ENCODE peak calls at places on chromosomes 13 and 19, in four cellular contexts. One of them, this sample, is unnamed.

GRCh38 chr19:19591133-19591825 is 27.2 kb downstream of the PBX4 start:
- DNase-seq in heart right ventricle: no peak
- DNase-seq in psoas muscle: no peak
- DNase-seq in foreskin fibroblast: peak; percentile 99
- DNase-seq in this sample: peak; percentile 86

GRCh38 chr13:101007245-101007644 is 332.6 kb upstream of the TMTC4 start:
- DNase-seq in foreskin fibroblast: no peak
- DNase-seq in heart right ventricle: no peak
- DNase-seq in psoas muscle: no peak
- DNase-seq in this sample: no peak

GRCh38 chr13:113641426-113641825 is 16.6 kb downstream of the ATP4B start:
- DNase-seq in psoas muscle: no peak
- DNase-seq in heart right ventricle: no peak
- DNase-seq in foreskin fibroblast: no peak
- DNase-seq in this sample: no peak

GRCh38 chr19:31214086-31214485 is 135.2 kb downstream of the TSHZ3 start:
- DNase-seq in heart right ventricle: peak; percentile 41
- DNase-seq in foreskin fibroblast: peak; percentile 99
- DNase-seq in psoas muscle: peak; percentile 87
- DNase-seq in this sample: peak; percentile 99

GRCh38 chr13:100506154-100506553 is 82.4 kb downstream of the GGACT start:
- DNase-seq in heart right ventricle: no peak
- DNase-seq in psoas muscle: no peak
- DNase-seq in foreskin fibroblast: no peak
- DNase-seq in this sample: no peak

GRCh38 chr13:99321709-99322108 is 14.5 kb upstream of the GPR183 start:
- DNase-seq in psoas muscle: no peak
- DNase-seq in heart right ventricle: no peak
- DNase-seq in foreskin fibroblast: no peak
- DNase-seq in this sample: no peak

GRCh38 chr13:78960881-78961280 is 301.9 kb upstream of the OBI1 start:
- DNase-seq in foreskin fibroblast: no peak
- DNase-seq in psoas muscle: no peak
- DNase-seq in heart right ventricle: no peak
- DNase-seq in this sample: no peak

GRCh38 chr13:33388254-33388998 is 102.9 kb upstream of the STARD13 start:
- DNase-seq in psoas muscle: no peak
- DNase-seq in heart right ventricle: no peak
- DNase-seq in foreskin fibroblast: peak; percentile 10
- DNase-seq in this sample: no peak

GRCh38 chr13:80337011-80337688 is 3.8 kb downstream of the SPRY2 start:
- DNase-seq in psoas muscle: no peak
- DNase-seq in heart right ventricle: no peak
- DNase-seq in foreskin fibroblast: peak; percentile 54
- DNase-seq in this sample: no peak

GRCh38 chr13:60990032-60990733 is 425.5 kb downstream of the PCDH20 start:
- DNase-seq in heart right ventricle: no peak
- DNase-seq in psoas muscle: no peak
- DNase-seq in foreskin fibroblast: no peak
- DNase-seq in this sample: no peak

GRCh38 chr13:29136341-29136740 is 316.2 kb downstream of the MTUS2 start:
- DNase-seq in heart right ventricle: no peak
- DNase-seq in foreskin fibroblast: no peak
- DNase-seq in psoas muscle: no peak
- DNase-seq in this sample: no peak

GRCh38 chr19:19064098-19064722 is 416 bp downstream of the SLC25A42 start:
- DNase-seq in foreskin fibroblast: no peak
- DNase-seq in psoas muscle: no peak
- DNase-seq in heart right ventricle: peak; percentile 14
- DNase-seq in this sample: no peak

GRCh38 chr19:37507167-37507464 is 377 bp downstream of the ZNF793 start:
- DNase-seq in heart right ventricle: no peak
- DNase-seq in psoas muscle: no peak
- DNase-seq in foreskin fibroblast: no peak
- DNase-seq in this sample: no peak

GRCh38 chr13:80547885-80548284 is 207.0 kb upstream of the SPRY2 start:
- DNase-seq in foreskin fibroblast: peak; percentile 43
- DNase-seq in psoas muscle: no peak
- DNase-seq in heart right ventricle: peak; percentile 23
- DNase-seq in this sample: no peak

GRCh38 chr13:112688560-112689497 is 1.0 kb upstream of the ATP11A start:
- DNase-seq in psoas muscle: no peak
- DNase-seq in heart right ventricle: no peak
- DNase-seq in foreskin fibroblast: peak; percentile 45
- DNase-seq in this sample: no peak

GRCh38 chr13:39603424-39603947 is 493 bp upstream of the LHFPL6 start:
- DNase-seq in heart right ventricle: peak; percentile 16
- DNase-seq in foreskin fibroblast: peak; percentile 50
- DNase-seq in psoas muscle: no peak
- DNase-seq in this sample: no peak

GRCh38 chr13:91132786-91133185 is 214.7 kb upstream of the MIR17HG start:
- DNase-seq in psoas muscle: no peak
- DNase-seq in heart right ventricle: peak; percentile 23
- DNase-seq in foreskin fibroblast: no peak
- DNase-seq in this sample: no peak

GRCh38 chr19:3576696-3577443 is 4.1 kb downstream of the HMG20B start:
- DNase-seq in psoas muscle: peak; percentile 83
- DNase-seq in heart right ventricle: peak; percentile 40
- DNase-seq in foreskin fibroblast: peak; percentile 88
- DNase-seq in this sample: peak; percentile 35

GRCh38 chr13:50685491-50685890 is 158.0 kb downstream of the DLEU7 start:
- DNase-seq in heart right ventricle: peak; percentile 90
- DNase-seq in psoas muscle: peak; percentile 75
- DNase-seq in foreskin fibroblast: peak; percentile 37
- DNase-seq in this sample: no peak

GRCh38 chr13:90968510-90968909 is 379.0 kb upstream of the MIR17HG start:
- DNase-seq in heart right ventricle: no peak
- DNase-seq in foreskin fibroblast: no peak
- DNase-seq in psoas muscle: no peak
- DNase-seq in this sample: no peak

GRCh38 chr19:32351807-32352630 is 6.6 kb downstream of the ZNF507 start:
- DNase-seq in foreskin fibroblast: peak; percentile 47
- DNase-seq in heart right ventricle: no peak
- DNase-seq in psoas muscle: no peak
- DNase-seq in this sample: no peak

GRCh38 chr13:38960175-38960574 is 30.5 kb downstream of the STOML3 start:
- DNase-seq in heart right ventricle: no peak
- DNase-seq in psoas muscle: no peak
- DNase-seq in foreskin fibroblast: no peak
- DNase-seq in this sample: no peak

GRCh38 chr19:52941941-52942370 is 18.7 kb upstream of the ZNF888 start:
- DNase-seq in heart right ventricle: peak; percentile 22
- DNase-seq in psoas muscle: peak; percentile 54
- DNase-seq in foreskin fibroblast: peak; percentile 55
- DNase-seq in this sample: no peak

GRCh38 chr13:76725211-76725610 is 161.0 kb downstream of the KCTD12 start:
- DNase-seq in psoas muscle: no peak
- DNase-seq in foreskin fibroblast: peak; percentile 69
- DNase-seq in heart right ventricle: no peak
- DNase-seq in this sample: peak; percentile 47

GRCh38 chr13:66618702-66619101 is 611.4 kb downstream of the PCDH9 start:
- DNase-seq in foreskin fibroblast: peak; percentile 64
- DNase-seq in psoas muscle: no peak
- DNase-seq in heart right ventricle: no peak
- DNase-seq in this sample: peak; percentile 33

GRCh38 chr19:50233308-50233910 is 30.0 kb downstream of the MYH14 start:
- DNase-seq in foreskin fibroblast: no peak
- DNase-seq in psoas muscle: no peak
- DNase-seq in heart right ventricle: no peak
- DNase-seq in this sample: no peak

GRCh38 chr13:113532156-113532806 is 41.8 kb upstream of the DCUN1D2 start:
- DNase-seq in psoas muscle: no peak
- DNase-seq in heart right ventricle: no peak
- DNase-seq in foreskin fibroblast: no peak
- DNase-seq in this sample: no peak

GRCh38 chr13:89514534-89515312 is 1832.8 kb upstream of the MIR17HG start:
- DNase-seq in psoas muscle: no peak
- DNase-seq in heart right ventricle: peak; percentile 8
- DNase-seq in foreskin fibroblast: peak; percentile 1
- DNase-seq in this sample: peak; percentile 80

GRCh38 chr19:33408538-33408937 is 35.0 kb downstream of the CEBPG start:
- DNase-seq in psoas muscle: peak; percentile 14
- DNase-seq in foreskin fibroblast: no peak
- DNase-seq in heart right ventricle: no peak
- DNase-seq in this sample: no peak

GRCh38 chr19:43778651-43779050 is 2.1 kb downstream of the KCNN4 start:
- DNase-seq in heart right ventricle: no peak
- DNase-seq in foreskin fibroblast: no peak
- DNase-seq in psoas muscle: no peak
- DNase-seq in this sample: no peak

GRCh38 chr13:34019870-34020269 is 201.9 kb downstream of the RFC3 start:
- DNase-seq in psoas muscle: no peak
- DNase-seq in heart right ventricle: no peak
- DNase-seq in foreskin fibroblast: peak; percentile 45
- DNase-seq in this sample: no peak

GRCh38 chr13:19888799-19889198 is 25.4 kb upstream of the ZMYM5 start:
- DNase-seq in psoas muscle: no peak
- DNase-seq in foreskin fibroblast: peak; percentile 20
- DNase-seq in heart right ventricle: no peak
- DNase-seq in this sample: no peak

GRCh38 chr13:110920038-110920437 is 5.2 kb upstream of the ANKRD10 start:
- DNase-seq in psoas muscle: peak; percentile 53
- DNase-seq in foreskin fibroblast: no peak
- DNase-seq in heart right ventricle: no peak
- DNase-seq in this sample: no peak

GRCh38 chr13:78028960-78029359 is 110.3 kb upstream of the EDNRB start:
- DNase-seq in psoas muscle: no peak
- DNase-seq in foreskin fibroblast: no peak
- DNase-seq in heart right ventricle: no peak
- DNase-seq in this sample: no peak

GRCh38 chr19:35859414-35859813 is 2.7 kb downstream of the KIRREL2 start:
- DNase-seq in foreskin fibroblast: no peak
- DNase-seq in heart right ventricle: no peak
- DNase-seq in psoas muscle: no peak
- DNase-seq in this sample: no peak

GRCh38 chr19:35861640-35862160 is 5.0 kb downstream of the KIRREL2 start:
- DNase-seq in psoas muscle: no peak
- DNase-seq in heart right ventricle: no peak
- DNase-seq in foreskin fibroblast: no peak
- DNase-seq in this sample: no peak

GRCh38 chr19:35862528-35862927 is 5.8 kb downstream of the KIRREL2 start:
- DNase-seq in psoas muscle: no peak
- DNase-seq in heart right ventricle: no peak
- DNase-seq in foreskin fibroblast: no peak
- DNase-seq in this sample: no peak

GRCh38 chr19:35860436-35860817 is 3.7 kb downstream of the KIRREL2 start:
- DNase-seq in heart right ventricle: no peak
- DNase-seq in foreskin fibroblast: no peak
- DNase-seq in psoas muscle: no peak
- DNase-seq in this sample: no peak

GRCh38 chr19:35860818-35861639 is 4.3 kb downstream of the KIRREL2 start:
- DNase-seq in heart right ventricle: no peak
- DNase-seq in foreskin fibroblast: peak; percentile 14
- DNase-seq in psoas muscle: no peak
- DNase-seq in this sample: no peak
- H3K4me3 ChIP-seq in heart right ventricle: no peak overlapping the region
- H3K4me3 ChIP-seq in foreskin fibroblast: no peak overlapping the region
- H3K4me3 ChIP-seq in psoas muscle: no peak overlapping the region
- H3K4me3 ChIP-seq in this sample: no peak overlapping the region

DNA sequence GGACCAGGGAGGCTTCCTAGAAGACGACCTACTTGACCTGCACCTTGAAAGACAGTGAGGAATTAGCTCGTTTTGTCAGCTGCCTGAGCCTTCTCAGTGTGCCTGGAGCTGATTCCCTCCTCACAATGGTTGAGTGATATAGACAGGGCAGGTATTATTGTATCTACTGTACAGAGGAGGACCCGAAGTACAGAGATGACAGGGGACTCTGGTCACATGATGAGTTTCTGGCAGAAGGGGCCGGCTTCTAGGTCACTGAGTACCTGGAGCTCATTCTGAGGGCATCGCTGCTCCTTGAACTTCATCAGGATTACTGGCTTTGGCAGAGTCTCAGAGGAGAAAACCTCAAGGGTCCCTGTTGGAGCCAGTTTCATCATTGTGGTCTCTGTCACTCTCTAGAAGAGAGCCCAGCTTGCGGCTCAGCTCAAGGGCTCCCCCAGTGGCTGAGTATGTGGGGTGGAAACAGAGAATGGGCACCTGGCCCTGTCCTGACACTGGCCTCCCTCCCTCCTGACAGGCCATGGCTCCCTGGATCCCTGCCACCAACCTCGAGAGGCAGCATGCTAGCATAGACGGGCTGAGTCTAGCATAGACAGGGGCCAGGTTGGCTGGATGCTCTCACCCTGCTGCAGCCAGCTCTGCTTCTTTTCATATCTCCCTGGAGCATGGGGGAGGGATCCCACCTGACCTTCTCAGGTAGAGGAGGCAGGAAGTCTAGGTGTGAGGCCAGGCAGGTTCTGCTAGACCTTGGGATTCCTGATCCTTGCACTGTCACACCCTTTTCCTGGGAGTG is 38.7 kb downstream of the NFIX start:
- DNase-seq in heart right ventricle: peak; percentile 85
- DNase-seq in foreskin fibroblast: peak; percentile 69
- DNase-seq in psoas muscle: peak; percentile 94
- DNase-seq in this sample: no peak
- H3K4me3 ChIP-seq in heart right ventricle: no peak overlapping the region
- H3K4me3 ChIP-seq in foreskin fibroblast: no peak overlapping the region
- H3K4me3 ChIP-seq in psoas muscle: no peak overlapping the region
- H3K4me3 ChIP-seq in this sample: no peak overlapping the region

DNA sequence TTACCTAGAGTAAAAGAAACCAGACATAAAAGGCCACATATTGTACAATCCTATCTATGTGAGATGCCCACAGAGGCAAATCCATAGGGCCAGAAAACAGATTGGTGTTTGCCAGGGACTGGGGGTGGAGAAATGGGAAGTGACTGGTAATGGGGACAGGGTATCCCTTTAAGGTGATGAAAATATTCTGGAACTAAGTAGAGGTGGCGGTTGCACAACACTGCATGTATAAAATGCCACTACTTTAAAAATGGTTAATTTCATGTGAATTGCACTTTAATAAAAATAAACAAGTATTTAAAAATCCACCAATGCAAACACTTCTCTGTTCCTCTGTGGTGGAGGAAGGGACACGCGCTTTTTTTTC is 41.5 kb upstream of the KLF2 start:
- DNase-seq in heart right ventricle: no peak
- DNase-seq in psoas muscle: no peak
- DNase-seq in foreskin fibroblast: peak; percentile 39
- DNase-seq in this sample: no peak
- H3K4me3 ChIP-seq in heart right ventricle: peak overlapping the region; percentile 41
- H3K4me3 ChIP-seq in psoas muscle: peak overlapping the region; percentile 44
- H3K4me3 ChIP-seq in foreskin fibroblast: no peak overlapping the region
- H3K4me3 ChIP-seq in this sample: peak overlapping the region; percentile 25

GRCh38 chr19:48639483-48640375 is 2.5 kb upstream of the DBP start:
- DNase-seq in foreskin fibroblast: no peak
- DNase-seq in heart right ventricle: peak; percentile 26
- DNase-seq in psoas muscle: no peak
- DNase-seq in this sample: no peak
- H3K4me3 ChIP-seq in foreskin fibroblast: no peak overlapping the region
- H3K4me3 ChIP-seq in heart right ventricle: no peak overlapping the region
- H3K4me3 ChIP-seq in psoas muscle: no peak overlapping the region
- H3K4me3 ChIP-seq in this sample: no peak overlapping the region

This sample was measured in skeletal muscle cell.